ENCODE peak calls at places on chromosomes 2 and 18, in seven cellular contexts. N is nucleus accumbens, Q is NCI-H1105 treated with DMSO at 0.1 percent for 48 hours, J is memory B cell, B is head of caudate nucleus, X is myocyte, P is NCI-H1436. R is an unnamed sample.

GRCh38 chr2:71082402-71083252 is 14.2 kb downstream of the NAGK start:
- DNase-seq in N (no peak), Q (no peak), J (no peak), B (no peak), X (no peak), P (no peak), R (no peak)

GRCh38 chr18:25516121-25516520 is 164.2 kb upstream of the ZNF521 start:
- DNase-seq in N (no peak), Q (no peak), J (no peak), B (no peak), X (peak), P (no peak), R (no peak)

GRCh38 chr2:54461251-54461650 is 5.1 kb downstream of the SPTBN1 start:
- DNase-seq in N (no peak), Q (peak), J (no peak), B (no peak), X (no peak), P (peak), R (no peak)

GRCh38 chr18:9319333-9319732 is 15.2 kb upstream of the TWSG1 start:
- DNase-seq in N (no peak), Q (no peak), J (no peak), B (no peak), X (no peak), P (no peak), R (no peak)

GRCh38 chr2:177165731-177166711 is 46.6 kb upstream of the HNRNPA3 start:
- DNase-seq in N (no peak), Q (no peak), J (peak), B (peak), X (peak), P (no peak), R (no peak)

GRCh38 chr2:218371987-218372358 is 10.1 kb upstream of the SLC11A1 start:
- DNase-seq in N (no peak), Q (no peak), J (no peak), B (no peak), X (no peak), P (no peak), R (no peak)

GRCh38 chr2:134670955-134671354 is 47.8 kb downstream of the TMEM163 start:
- DNase-seq in N (no peak), Q (peak), J (no peak), B (no peak), X (peak), P (no peak), R (peak)

GRCh38 chr2:28755411-28755810 is 3.8 kb downstream of the PPP1CB start:
- DNase-seq in N (no peak), Q (no peak), J (no peak), B (no peak), X (no peak), P (no peak), R (no peak)

GRCh38 chr2:32227492-32227891 is 37.2 kb downstream of the NLRC4 start:
- DNase-seq in N (no peak), Q (no peak), J (no peak), B (no peak), X (no peak), P (no peak), R (no peak)

GRCh38 chr2:62591491-62591890 is 85.5 kb upstream of the TMEM17 start:
- DNase-seq in N (no peak), Q (no peak), J (no peak), B (no peak), X (no peak), P (no peak), R (no peak)

GRCh38 chr2:25340340-25340886 is 1.3 kb downstream of the DNMT3A start:
- DNase-seq in N (no peak), Q (peak), J (no peak), B (no peak), X (no peak), P (peak), R (no peak)

GRCh38 chr2:25377822-25378421 is 36.2 kb upstream of the DNMT3A start:
- DNase-seq in N (no peak), Q (no peak), J (no peak), B (no peak), X (no peak), P (no peak), R (peak)

GRCh38 chr2:10584242-10584753 is 105.5 kb downstream of the NOL10 start:
- DNase-seq in N (no peak), Q (no peak), J (no peak), B (no peak), X (no peak), P (no peak), R (no peak)

GRCh38 chr18:45998244-45998643 is 31.1 kb upstream of the EPG5 start:
- DNase-seq in N (no peak), Q (no peak), J (no peak), B (no peak), X (no peak), P (no peak), R (no peak)

GRCh38 chr2:30708491-30709290 is 98.6 kb downstream of the CAPN13 start:
- DNase-seq in N (no peak), Q (no peak), J (no peak), B (no peak), X (no peak), P (no peak), R (no peak)

GRCh38 chr2:160425394-160425793 is 68.2 kb downstream of the RBMS1 start:
- DNase-seq in N (no peak), Q (no peak), J (no peak), B (no peak), X (no peak), P (no peak), R (no peak)

GRCh38 chr2:145292166-145292565 is 772.2 kb upstream of the ZEB2 start:
- DNase-seq in N (no peak), Q (no peak), J (no peak), B (no peak), X (no peak), P (no peak), R (no peak)

GRCh38 chr2:160566717-160567116 is 73.1 kb upstream of the RBMS1 start:
- DNase-seq in N (no peak), Q (no peak), J (no peak), B (no peak), X (no peak), P (no peak), R (no peak)

GRCh38 chr18:62596145-62597005 is 73.5 kb downstream of the ZCCHC2 start:
- DNase-seq in N (no peak), Q (no peak), J (no peak), B (no peak), X (no peak), P (no peak), R (no peak)

R was measured in stomach.